ENCODE peak calls at places on chromosomes 13 and 19, in six cellular contexts. R is upper lobe of left lung; I is mucosa of descending colon; H is small intestine; J is BE2C; G is effector memory CD4-positive, alpha-beta T cell. V is an unnamed sample.

GRCh38 chr19:35944553-35944952 is 8.4 kb downstream of the LRFN3 start:
- DNase-seq in R (peak; percentile 83), I (peak; percentile 39), H (no peak), J (no peak), G (no peak), V (no peak)

GRCh38 chr13:47117268-47117667 is 220.4 kb upstream of the HTR2A start:
- DNase-seq in R (no peak), I (no peak), H (no peak), J (no peak), G (no peak), V (no peak)

GRCh38 chr19:45637890-45638667 is 1.1 kb downstream of the EML2 start:
- DNase-seq in R (no peak), I (peak; percentile 68), H (no peak), J (no peak), G (no peak), V (no peak)

GRCh38 chr13:33691980-33692379 is 126.0 kb upstream of the RFC3 start:
- DNase-seq in R (no peak), I (no peak), H (no peak), J (no peak), G (no peak), V (no peak)

GRCh38 chr19:10517361-10517759 is at the start of gene S1PR5:
- DNase-seq in R (peak; percentile 88), I (no peak), H (no peak), J (peak; percentile 19), G (no peak), V (no peak)

GRCh38 chr13:38947049-38947448 is 43.6 kb downstream of the STOML3 start:
- DNase-seq in R (no peak), I (no peak), H (no peak), J (no peak), G (no peak), V (no peak)

GRCh38 chr19:14187586-14187985 is 18.4 kb downstream of the ADGRL1 start:
- DNase-seq in R (no peak), I (no peak), H (no peak), J (no peak), G (no peak), V (no peak)

GRCh38 chr19:40613669-40614594 is 12.8 kb downstream of the LTBP4 start:
- DNase-seq in R (peak; percentile 91), I (peak; percentile 91), H (peak; percentile 90), J (peak; percentile 82), G (peak; percentile 76), V (no peak)

GRCh38 chr19:40356681-40357595 is 8.4 kb downstream of the PLD3 start:
- DNase-seq in R (no peak), I (no peak), H (no peak), J (no peak), G (no peak), V (no peak)

GRCh38 chr19:45358213-45358792 is 12.1 kb downstream of the ERCC2 start:
- DNase-seq in R (no peak), I (no peak), H (no peak), J (no peak), G (no peak), V (no peak)

GRCh38 chr13:91368676-91369425 is 21.4 kb downstream of the MIR17HG start:
- DNase-seq in R (no peak), I (no peak), H (no peak), J (no peak), G (no peak), V (no peak)

GRCh38 chr19:10551698-10552301 is 8.1 kb downstream of the ATG4D start:
- DNase-seq in R (no peak), I (no peak), H (peak; percentile 55), J (peak; percentile 35), G (no peak), V (no peak)

GRCh38 chr19:42178791-42179500 is 38.5 kb downstream of the DEDD2 start:
- DNase-seq in R (no peak), I (no peak), H (no peak), J (peak; percentile 58), G (no peak), V (no peak)

GRCh38 chr13:29591310-29591709 is 4.2 kb downstream of the SLC7A1 start:
- DNase-seq in R (no peak), I (no peak), H (no peak), J (no peak), G (no peak), V (no peak)

GRCh38 chr19:55257461-55258411 is 1.1 kb downstream of the PPP6R1 start:
- DNase-seq in R (no peak), I (peak; percentile 61), H (peak; percentile 59), J (no peak), G (no peak), V (no peak)

DNA sequence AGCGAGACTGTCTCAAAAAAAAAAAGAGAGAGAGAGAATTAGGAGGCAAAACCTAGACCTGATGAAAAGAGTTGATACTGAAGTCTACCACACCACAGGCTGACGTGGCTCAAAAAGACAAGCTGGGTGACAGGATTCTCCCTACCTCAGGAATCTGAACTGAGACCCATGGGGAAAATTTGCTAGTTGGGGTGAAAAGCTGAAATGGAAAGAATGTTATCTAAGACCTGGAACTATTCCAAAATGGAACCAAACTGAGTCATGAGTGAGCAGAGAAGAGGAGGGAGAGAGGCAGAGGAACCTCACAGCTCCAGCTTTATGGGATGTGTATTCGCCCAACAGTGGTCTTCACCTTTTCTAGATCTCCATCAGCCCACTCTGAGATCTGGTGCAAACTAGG is 11.7 kb downstream of the SMG9 start:
- DNase-seq in R (no peak), I (no peak), H (no peak), J (no peak), G (no peak), V (no peak)
- H3K36me3 ChIP-seq in R (peaks cover 91% of the 10 kb centered on the region), I (peaks cover 5% of the 10 kb centered on the region), H (peaks cover 12% of the 10 kb centered on the region), J (peaks cover 71% of the 10 kb centered on the region), G (peaks cover 75% of the 10 kb centered on the region), V (peaks cover 65% of the 10 kb centered on the region)

GRCh38 chr13:62084728-62085127 is 669.1 kb upstream of the PCDH20 start:
- DNase-seq in R (no peak), I (no peak), H (no peak), J (no peak), G (no peak), V (no peak)
- H3K36me3 ChIP-seq in R (no peaks in the 10 kb centered on the region), I (no peaks in the 10 kb centered on the region), H (no peaks in the 10 kb centered on the region), J (no peaks in the 10 kb centered on the region), G (no peaks in the 10 kb centered on the region), V (no peaks in the 10 kb centered on the region)

DNA sequence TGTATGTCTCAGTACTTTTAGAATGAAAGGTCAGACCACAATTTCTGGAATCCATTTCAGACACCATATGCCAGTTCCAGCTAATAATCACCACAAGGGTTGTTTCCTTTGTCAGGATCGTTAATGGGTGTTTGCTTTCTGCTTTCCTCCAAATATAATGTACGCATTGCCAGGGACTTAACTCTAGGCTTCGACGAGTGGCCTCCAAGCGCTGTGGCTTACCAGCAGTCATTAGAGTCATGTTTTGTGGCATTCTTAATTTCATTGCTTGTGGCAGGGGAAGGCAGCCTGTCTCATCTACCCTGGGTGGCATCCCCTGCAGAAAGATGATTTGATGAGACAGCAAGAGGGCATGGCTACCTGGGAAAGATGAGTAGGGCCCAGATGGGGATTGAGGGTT is 22.5 kb downstream of the SAFB start:
- DNase-seq in R (no peak), I (no peak), H (no peak), J (no peak), G (no peak), V (no peak)
- H3K36me3 ChIP-seq in R (peaks cover 75% of the 10 kb centered on the region), I (peaks cover 15% of the 10 kb centered on the region), H (peaks cover 35% of the 10 kb centered on the region), J (peaks cover 89% of the 10 kb centered on the region), G (peaks cover 86% of the 10 kb centered on the region), V (peaks cover 46% of the 10 kb centered on the region)

GRCh38 chr19:57419439-57419838 is 8.5 kb downstream of the ZNF17 start:
- DNase-seq in R (no peak), I (no peak), H (no peak), J (no peak), G (no peak), V (no peak)
- H3K36me3 ChIP-seq in R (peaks cover 49% of the 10 kb centered on the region), I (peaks cover 11% of the 10 kb centered on the region), H (peaks cover 46% of the 10 kb centered on the region), J (peaks cover 37% of the 10 kb centered on the region), G (peaks cover 62% of the 10 kb centered on the region), V (peaks cover 74% of the 10 kb centered on the region)